ENCODE peak calls at places on chromosomes 7 and 10, in seven cellular contexts. U is lung, G is lower lobe of right lung, A is colonic mucosa, F is cardiac muscle cell, O is adrenal gland, H is transverse colon. N is an unnamed sample.

GRCh38 chr10:116784651-116785050 is 42.3 kb upstream of the HSPA12A start:
- DNase-seq in A (no peak), O (no peak), G (no peak), H (no peak), F (no peak), U (no peak), N (no peak)

GRCh38 chr10:650691-651615 is 38.5 kb downstream of the DIP2C start:
- DNase-seq in A (no peak), O (no peak), U (no peak), H (no peak), F (no peak), G (no peak), N (peak)

GRCh38 chr7:92691578-92691977 is 101.4 kb upstream of the FAM133B start:
- DNase-seq in H (no peak), U (no peak), O (no peak), A (peak), F (peak), G (no peak), N (no peak)

GRCh38 chr10:132942101-132942739 is at the start of gene CFAP46:
- DNase-seq in A (no peak), U (peak), O (peak), G (no peak), F (peak), H (no peak), N (no peak)

GRCh38 chr7:157601530-157601929 is 264.7 kb downstream of the DNAJB6 start:
- DNase-seq in F (no peak), H (no peak), A (no peak), O (no peak), G (peak), U (no peak), N (no peak)

GRCh38 chr7:26102176-26102575 is 49.8 kb upstream of the NFE2L3 start:
- DNase-seq in O (no peak), A (no peak), U (no peak), H (no peak), G (no peak), F (no peak), N (no peak)

GRCh38 chr10:3968727-3969126 is 183.7 kb upstream of the KLF6 start:
- DNase-seq in U (no peak), H (no peak), F (no peak), G (no peak), A (no peak), O (no peak), N (no peak)

GRCh38 chr10:97321032-97321806 is 2.1 kb downstream of the FRAT1 start:
- DNase-seq in H (peak), A (peak), G (peak), O (peak), F (no peak), U (peak), N (peak)

GRCh38 chr10:122163182-122164027 is 107.7 kb upstream of the BTBD16 start:
- DNase-seq in H (no peak), O (no peak), G (no peak), U (no peak), F (peak), A (no peak), N (no peak)

GRCh38 chr7:109259151-109259550 is 689.5 kb downstream of the DNAJB9 start:
- DNase-seq in F (no peak), G (no peak), H (no peak), A (no peak), U (no peak), O (no peak), N (no peak)

GRCh38 chr7:155377837-155378579 is 79.9 kb upstream of the EN2 start:
- DNase-seq in F (peak), G (no peak), H (peak), A (no peak), O (no peak), U (no peak), N (no peak)

GRCh38 chr10:27601519-27601918 is 97.4 kb downstream of the RAB18 start:
- DNase-seq in U (no peak), F (no peak), O (no peak), A (no peak), G (no peak), H (no peak), N (no peak)

GRCh38 chr10:17599089-17599488 is 18.1 kb downstream of the HACD1 start:
- DNase-seq in A (no peak), H (no peak), U (no peak), F (peak), O (no peak), G (no peak), N (no peak)

GRCh38 chr7:151425670-151426075 is 14.3 kb downstream of the CRYGN start:
- DNase-seq in O (no peak), F (peak), A (no peak), H (no peak), U (no peak), G (no peak), N (no peak)

GRCh38 chr10:75015440-75015839 is 96.0 kb upstream of the SAMD8 start:
- DNase-seq in A (no peak), U (no peak), H (no peak), G (no peak), O (no peak), F (no peak), N (no peak)

GRCh38 chr10:92822060-92822634 is 26.2 kb upstream of the EXOC6 start:
- DNase-seq in A (no peak), O (peak), H (no peak), F (peak), G (no peak), U (no peak), N (no peak)

GRCh38 chr7:158912406-158912805 is 56.0 kb downstream of the DYNC2I1 start:
- DNase-seq in O (no peak), H (no peak), A (no peak), G (no peak), F (no peak), U (no peak), N (no peak)

GRCh38 chr7:138573741-138574140 is 113.7 kb downstream of the TRIM24 start:
- DNase-seq in A (no peak), O (no peak), H (no peak), F (no peak), U (no peak), G (no peak), N (no peak)

GRCh38 chr10:103265712-103266329 is 11.1 kb upstream of the INA start:
- DNase-seq in F (peak), G (no peak), U (peak), H (peak), A (peak), O (peak), N (peak)

GRCh38 chr10:46515402-46516192 is 40.9 kb downstream of the GPRIN2 start:
- DNase-seq in G (peak), F (no peak), O (no peak), H (peak), A (peak), U (no peak), N (no peak)

GRCh38 chr10:119680050-119680449 is 28.9 kb downstream of the BAG3 start:
- DNase-seq in F (peak), A (no peak), G (no peak), U (no peak), H (no peak), O (no peak), N (peak)

GRCh38 chr10:101967713-101968112 is 88.3 kb downstream of the ARMH3 start:
- DNase-seq in F (no peak), A (no peak), O (no peak), U (no peak), H (no peak), G (no peak), N (no peak)

GRCh38 chr10:96416643-96417042 is 57.8 kb upstream of the OPALIN start:
- DNase-seq in H (peak), U (peak), A (peak), O (no peak), G (no peak), F (peak), N (no peak)

GRCh38 chr7:133344275-133344674 is 91.4 kb downstream of the EXOC4 start:
- DNase-seq in O (no peak), A (no peak), G (no peak), U (no peak), F (peak), H (no peak), N (no peak)

GRCh38 chr10:74044419-74044818 is 46.5 kb downstream of the VCL start:
- DNase-seq in A (no peak), O (no peak), F (no peak), G (no peak), U (no peak), H (no peak), N (no peak)

GRCh38 chr10:33229252-33229943 is 105.1 kb downstream of the NRP1 start:
- DNase-seq in G (no peak), U (no peak), A (no peak), F (peak), H (no peak), O (no peak), N (no peak)

GRCh38 chr10:2477154-2477553 is 590.2 kb upstream of the PFKP start:
- DNase-seq in U (no peak), F (no peak), A (no peak), G (no peak), O (no peak), H (no peak), N (no peak)

GRCh38 chr10:91541481-91541880 is 91.4 kb downstream of the PPP1R3C start:
- DNase-seq in H (no peak), U (no peak), F (peak), A (no peak), G (no peak), O (no peak), N (no peak)

GRCh38 chr7:116211006-116211912 is 920 bp downstream of the TES start:
- DNase-seq in O (peak), G (peak), U (peak), H (peak), F (peak), A (peak), N (peak)

GRCh38 chr10:70357447-70358035 is 24.9 kb downstream of the LRRC20 start:
- DNase-seq in O (no peak), F (no peak), G (no peak), H (no peak), U (no peak), A (no peak), N (no peak)

GRCh38 chr10:61992059-61992460 is 90.6 kb downstream of the ARID5B start:
- DNase-seq in U (no peak), F (peak), G (no peak), O (peak), H (no peak), A (peak), N (peak)

GRCh38 chr7:40058027-40058426 is 76.4 kb downstream of the MPLKIP start:
- DNase-seq in G (no peak), O (no peak), H (no peak), U (no peak), F (no peak), A (peak), N (no peak)

GRCh38 chr7:147492621-147493020 is 1097.9 kb upstream of the C7orf33 start:
- DNase-seq in F (peak), H (no peak), O (no peak), G (no peak), U (no peak), A (no peak), N (no peak)

GRCh38 chr7:19352271-19352670 is 207.1 kb upstream of the FERD3L start:
- DNase-seq in U (no peak), A (no peak), O (no peak), F (no peak), G (no peak), H (no peak), N (no peak)

GRCh38 chr7:45921381-45921698 is 268 bp upstream of the IGFBP3 start:
- DNase-seq in G (no peak), O (no peak), H (no peak), U (no peak), A (no peak), F (no peak), N (no peak)

GRCh38 chr7:45922810-45923209 is 1.7 kb upstream of the IGFBP3 start:
- DNase-seq in U (no peak), O (no peak), H (no peak), F (peak), A (no peak), G (no peak), N (no peak)

GRCh38 chr7:45923290-45923689 is 2.2 kb upstream of the IGFBP3 start:
- DNase-seq in O (peak), A (peak), H (peak), G (peak), U (peak), F (peak), N (peak)

GRCh38 chr7:45920543-45921380 is at the start of gene IGFBP3:
- DNase-seq in A (no peak), U (no peak), O (no peak), G (peak), H (no peak), F (peak), N (no peak)

GRCh38 chr7:45921699-45922519 is 837 bp upstream of the IGFBP3 start:
- DNase-seq in G (peak), H (peak), A (peak), U (no peak), F (peak), O (no peak), N (no peak)
- H3K27ac ChIP-seq in G (no peak), H (peak), A (no peak), U (peak), F (no peak), O (no peak), N (peak)

GRCh38 chr10:104326991-104327610 is 11.2 kb downstream of the ITPRIP start:
- DNase-seq in G (no peak), H (no peak), U (no peak), F (no peak), A (no peak), O (no peak), N (peak)
- H3K27ac ChIP-seq in G (peak), H (peak), U (peak), F (no peak), A (no peak), O (no peak), N (peak)

GRCh38 chr7:152588350-152588749 is 87.6 kb downstream of the XRCC2 start:
- DNase-seq in U (no peak), O (no peak), F (peak), H (no peak), G (no peak), A (no peak), N (no peak)
- H3K27ac ChIP-seq in U (no peak), O (no peak), F (no peak), H (no peak), G (no peak), A (no peak), N (no peak)

GRCh38 chr10:14602807-14603538 is 171.7 kb downstream of the FAM107B start:
- DNase-seq in A (no peak), G (no peak), F (no peak), U (no peak), H (no peak), O (no peak), N (no peak)
- H3K27ac ChIP-seq in A (no peak), G (peak), F (no peak), U (no peak), H (peak), O (no peak), N (no peak)

GRCh38 chr10:29595146-29595545 is 39.6 kb downstream of the SVIL start:
- DNase-seq in F (no peak), G (no peak), A (no peak), U (no peak), O (no peak), H (no peak), N (no peak)
- H3K27ac ChIP-seq in F (peak), G (no peak), A (no peak), U (peak), O (no peak), H (no peak), N (peak)

DNA sequence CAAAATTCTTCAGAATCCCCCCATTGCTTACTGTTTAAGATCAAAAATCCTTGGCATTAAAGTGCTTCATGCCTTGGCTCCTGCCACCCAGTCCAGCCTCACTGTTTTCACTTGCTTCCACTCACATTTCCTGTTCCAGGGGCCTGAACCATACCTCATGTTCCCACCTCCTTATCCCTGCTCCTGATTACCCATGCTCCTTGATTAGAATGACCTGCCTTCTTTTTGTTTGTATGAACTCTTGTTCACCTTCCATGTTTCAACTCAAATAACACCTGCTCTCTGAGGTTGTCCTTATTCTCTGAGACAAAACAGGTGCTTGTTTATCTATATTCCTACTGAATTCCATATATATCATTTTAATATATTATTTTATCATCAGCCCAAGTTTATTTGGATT is 77.1 kb upstream of the VSTM2A start:
- DNase-seq in O (no peak), U (no peak), G (no peak), F (no peak), H (no peak), A (no peak), N (no peak)
- H3K27ac ChIP-seq in O (no peak), U (no peak), G (no peak), F (no peak), H (no peak), A (no peak), N (no peak)

GRCh38 chr7:107173691-107174406 is 5.0 kb downstream of the HBP1 start:
- DNase-seq in G (no peak), F (no peak), H (no peak), U (no peak), A (no peak), O (no peak), N (no peak)

GRCh38 chr7:107181172-107181571 is 12.4 kb downstream of the HBP1 start:
- DNase-seq in A (no peak), U (no peak), G (no peak), H (no peak), O (no peak), F (no peak), N (no peak)

GRCh38 chr7:107180378-107180777 is 11.6 kb downstream of the HBP1 start:
- DNase-seq in G (no peak), A (peak), U (peak), H (peak), F (peak), O (peak), N (no peak)

DNA sequence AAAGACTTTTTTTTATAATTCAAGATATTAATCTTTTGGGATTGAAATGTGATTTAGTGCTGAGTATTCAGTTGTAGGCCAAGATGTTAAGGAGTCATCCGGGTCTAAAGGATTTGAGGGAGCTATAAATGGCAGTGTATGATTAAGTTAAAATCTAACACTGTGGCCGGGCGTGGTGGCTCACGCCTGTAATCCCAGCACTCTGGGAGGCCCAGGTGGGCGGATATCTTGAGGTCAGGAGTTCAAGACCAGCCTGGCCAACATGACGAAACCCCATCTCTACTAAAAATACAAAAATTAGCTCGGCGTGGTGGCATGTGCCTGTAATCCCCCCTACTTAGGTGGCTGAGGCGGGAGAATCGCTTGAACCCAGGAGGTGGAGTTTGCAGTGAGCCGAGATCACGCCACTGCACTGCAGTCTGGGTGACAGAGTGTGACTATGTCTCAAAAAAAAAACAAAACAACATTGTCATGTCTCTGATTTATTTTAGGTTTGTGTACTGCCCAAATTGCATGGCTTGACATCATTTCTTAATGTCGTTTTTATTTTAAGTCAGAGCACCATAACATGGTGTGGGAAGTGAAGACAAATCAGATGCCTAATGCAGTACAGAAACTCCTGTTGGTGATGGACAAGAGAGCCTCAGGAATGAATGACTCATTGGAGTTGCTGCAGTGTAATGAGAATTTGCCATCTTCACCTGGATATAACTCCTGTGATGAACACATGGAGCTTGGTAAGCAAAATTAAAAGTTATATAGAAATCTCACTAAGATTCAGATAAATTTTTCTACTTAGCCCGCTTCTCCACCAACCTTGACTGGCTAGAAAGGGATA is 10.7 kb downstream of the HBP1 start:
- DNase-seq in G (no peak), A (peak), U (no peak), F (peak), O (no peak), H (no peak), N (no peak)
- H3K27ac ChIP-seq in G (no peak), A (no peak), U (peak), F (peak), O (no peak), H (peak), N (no peak)

N was measured in ascending aorta.